ENCODE peak calls at places on chromosome 13, in four cellular contexts. G is left ventricle myocardium inferior; S is CD8-positive, alpha-beta T cell; H is psoas muscle. T is an unnamed sample.

GRCh38 chr13:113641426-113641825 is 16.6 kb downstream of the ATP4B start:
- DNase-seq in S (no peak), H (no peak), G (peak; percentile 4), T (peak; percentile 1)

GRCh38 chr13:75913925-75914324 is 277.8 kb downstream of the LMO7 start:
- DNase-seq in G (no peak), H (no peak), S (no peak), T (no peak)

GRCh38 chr13:20258208-20258962 is 26.3 kb upstream of the GJB6 start:
- DNase-seq in S (no peak), G (no peak), H (no peak), T (no peak)

GRCh38 chr13:79282976-79283375 is 123.1 kb downstream of the RBM26 start:
- DNase-seq in S (no peak), G (no peak), H (no peak), T (no peak)

GRCh38 chr13:44573790-44574465 is 2.2 kb downstream of the TSC22D1 start:
- DNase-seq in S (no peak), H (no peak), G (no peak), T (peak; percentile 50)

GRCh38 chr13:77375554-77375953 is 48.7 kb upstream of the MYCBP2 start:
- DNase-seq in S (no peak), G (no peak), H (no peak), T (no peak)

GRCh38 chr13:34129422-34129821 is 311.5 kb downstream of the RFC3 start:
- DNase-seq in G (no peak), S (no peak), H (no peak), T (no peak)

GRCh38 chr13:97631158-97631557 is 197.2 kb downstream of the RAP2A start:
- DNase-seq in S (no peak), H (no peak), G (no peak), T (no peak)

GRCh38 chr13:113918981-113919646 is 54.8 kb downstream of the C13orf46 start:
- DNase-seq in H (no peak), S (peak; percentile 43), G (no peak), T (no peak)

GRCh38 chr13:39363393-39363792 is 239.6 kb downstream of the LHFPL6 start:
- DNase-seq in S (no peak), G (no peak), H (no peak), T (no peak)

GRCh38 chr13:114099191-114099590 is 33.2 kb downstream of the RASA3 start:
- DNase-seq in G (peak; percentile 83), H (peak; percentile 89), S (no peak), T (peak; percentile 89)

GRCh38 chr13:37621811-37622361 is 23.3 kb upstream of the POSTN start:
- DNase-seq in H (no peak), G (no peak), S (no peak), T (no peak)

GRCh38 chr13:20796791-20797513 is 23.2 kb upstream of the EEF1AKMT1 start:
- DNase-seq in S (no peak), H (no peak), G (no peak), T (no peak)

GRCh38 chr13:41241626-41242025 is 21.8 kb downstream of the MTRF1 start:
- DNase-seq in S (no peak), H (no peak), G (no peak), T (peak; percentile 52)

GRCh38 chr13:101454767-101455166 is 2.3 kb downstream of the ITGBL1 start:
- DNase-seq in S (no peak), G (no peak), H (no peak), T (no peak)

GRCh38 chr13:25733061-25733491 is 318.7 kb downstream of the SHISA2 start:
- DNase-seq in S (no peak), G (no peak), H (no peak), T (no peak)

GRCh38 chr13:20847298-20847697 is 55.2 kb downstream of the XPO4 start:
- DNase-seq in S (no peak), G (no peak), H (no peak), T (peak; percentile 13)

GRCh38 chr13:42084722-42085121 is 36.3 kb downstream of the DGKH start:
- DNase-seq in H (no peak), S (no peak), G (no peak), T (no peak)

GRCh38 chr13:83450586-83450985 is 431.7 kb downstream of the SLITRK1 start:
- DNase-seq in H (no peak), S (no peak), G (no peak), T (no peak)

GRCh38 chr13:101447852-101448251 is 4.6 kb upstream of the ITGBL1 start:
- DNase-seq in G (no peak), S (no peak), H (no peak), T (no peak)

GRCh38 chr13:105170438-105170837 is 1365.0 kb downstream of the EFNB2 start:
- DNase-seq in G (no peak), S (no peak), H (no peak), T (no peak)

GRCh38 chr13:78326608-78327007 is 276.7 kb downstream of the POU4F1 start:
- DNase-seq in H (no peak), S (no peak), G (no peak), T (peak; percentile 65)

GRCh38 chr13:96898212-96898611 is 96.1 kb downstream of the OXGR1 start:
- DNase-seq in S (no peak), G (no peak), H (no peak), T (no peak)

GRCh38 chr13:36310417-36311108 is 12.9 kb upstream of the CCDC169 start:
- DNase-seq in S (no peak), G (no peak), H (no peak), T (no peak)

GRCh38 chr13:113805431-113806103 is 46.5 kb downstream of the TMEM255B start:
- DNase-seq in G (peak; percentile 7), H (no peak), S (no peak), T (no peak)

GRCh38 chr13:113935523-113935922 is 38.4 kb downstream of the C13orf46 start:
- DNase-seq in G (no peak), H (no peak), S (no peak), T (no peak)

GRCh38 chr13:77697208-77698103 is at the start of gene SLAIN1:
- DNase-seq in S (peak; percentile 89), G (peak; percentile 81), H (peak; percentile 81), T (peak; percentile 90)

GRCh38 chr13:20349564-20350379 is 117.7 kb upstream of the GJB6 start:
- DNase-seq in S (no peak), G (no peak), H (peak; percentile 60), T (no peak)

GRCh38 chr13:77535448-77535847 is at the start of gene SCEL:
- DNase-seq in G (no peak), S (no peak), H (no peak), T (no peak)

GRCh38 chr13:46668302-46668720 is 115.3 kb downstream of the LRCH1 start:
- DNase-seq in H (peak; percentile 29), S (no peak), G (peak; percentile 35), T (no peak)

GRCh38 chr13:22703601-22704209 is 477.1 kb upstream of the SGCG start:
- DNase-seq in S (no peak), H (no peak), G (no peak), T (no peak)

GRCh38 chr13:90099847-90100246 is 1247.6 kb upstream of the MIR17HG start:
- DNase-seq in G (no peak), S (no peak), H (no peak), T (no peak)

GRCh38 chr13:97165527-97166425 is 56.4 kb upstream of the MBNL2 start:
- DNase-seq in G (no peak), S (no peak), H (no peak), T (no peak)

GRCh38 chr13:32019612-32020233 is 11.9 kb upstream of the FRY start:
- DNase-seq in S (no peak), G (no peak), H (no peak), T (peak; percentile 73)

GRCh38 chr13:65929436-65929835 is 1300.7 kb downstream of the PCDH9 start:
- DNase-seq in S (no peak), H (no peak), G (no peak), T (no peak)

GRCh38 chr13:65932587-65933239 is 1297.4 kb downstream of the PCDH9 start:
- DNase-seq in H (no peak), S (no peak), G (no peak), T (no peak)

GRCh38 chr13:65932013-65932412 is 1298.1 kb downstream of the PCDH9 start:
- DNase-seq in G (no peak), H (no peak), S (no peak), T (no peak)

GRCh38 chr13:65921933-65922332 is 1308.2 kb downstream of the PCDH9 start:
- DNase-seq in G (no peak), H (no peak), S (no peak), T (no peak)

GRCh38 chr13:65926750-65927171 is 1303.4 kb downstream of the PCDH9 start:
- DNase-seq in G (peak; percentile 38), S (no peak), H (no peak), T (peak; percentile 24)
- H3K9me3 ChIP-seq in G (no peaks in the 10 kb centered on the region), S (no peaks in the 10 kb centered on the region), H (no peaks in the 10 kb centered on the region), T (no peaks in the 10 kb centered on the region)

DNA sequence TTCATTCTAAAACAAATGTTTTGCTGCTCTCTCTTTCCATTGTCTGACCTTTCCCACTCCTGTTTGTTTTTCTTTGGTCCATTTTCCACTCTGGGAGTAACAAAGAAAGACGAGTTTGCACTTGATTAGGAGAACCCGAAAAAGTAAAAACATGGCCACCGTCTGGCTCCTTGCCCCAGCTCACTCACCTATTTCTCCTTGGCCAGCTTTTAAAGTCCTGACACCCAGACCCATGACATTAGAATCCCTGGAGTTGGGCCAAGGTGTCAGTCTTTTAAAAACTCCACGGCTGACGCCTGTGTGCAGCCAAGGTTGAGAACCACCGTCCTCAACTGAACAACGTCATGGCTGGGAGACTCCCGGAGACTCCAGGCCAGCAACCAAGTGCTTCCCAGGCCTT is 63.6 kb upstream of the FLT1 start:
- DNase-seq in H (no peak), S (no peak), G (peak; percentile 24), T (no peak)
- H3K4me3 ChIP-seq in H (no peak overlapping the region), S (no peak overlapping the region), G (no peak overlapping the region), T (no peak overlapping the region)

GRCh38 chr13:94708031-94708571 is 4.2 kb downstream of the SOX21 start:
- DNase-seq in H (no peak), G (no peak), S (no peak), T (no peak)
- H3K9me3 ChIP-seq in H (no peaks in the 10 kb centered on the region), G (no peaks in the 10 kb centered on the region), S (no peaks in the 10 kb centered on the region), T (no peaks in the 10 kb centered on the region)

GRCh38 chr13:30696278-30697176 is 38.8 kb upstream of the ALOX5AP start:
- DNase-seq in S (no peak), H (peak; percentile 47), G (peak; percentile 45), T (no peak)

GRCh38 chr13:30700364-30700763 is 35.0 kb upstream of the ALOX5AP start:
- DNase-seq in S (no peak), G (no peak), H (no peak), T (no peak)

GRCh38 chr13:30698023-30698422 is 37.3 kb upstream of the ALOX5AP start:
- DNase-seq in H (no peak), S (no peak), G (no peak), T (peak; percentile 52)

GRCh38 chr13:30698488-30699005 is 36.8 kb upstream of the ALOX5AP start:
- DNase-seq in G (no peak), H (no peak), S (no peak), T (no peak)

GRCh38 chr13:30697177-30697953 is 38.0 kb upstream of the ALOX5AP start:
- DNase-seq in S (no peak), G (no peak), H (no peak), T (no peak)
- H3K4me3 ChIP-seq in S (no peak overlapping the region), G (no peak overlapping the region), H (peak overlapping the region; percentile 2), T (peak overlapping the region; percentile 5)